ENCODE peak calls at places on chromosomes 6 and 20, in four cellular contexts. One of them, this sample, is unnamed.

GRCh38 chr6:159090530-159091306 is 45.9 kb upstream of the TAGAP start:
- DNase-seq in CD8-positive, alpha-beta T cell: no peak
- DNase-seq in left colon: no peak
- DNase-seq in spleen: no peak
- DNase-seq in this sample: no peak

GRCh38 chr6:73703514-73703913 is 7.5 kb downstream of the CD109 start:
- DNase-seq in CD8-positive, alpha-beta T cell: no peak
- DNase-seq in left colon: no peak
- DNase-seq in spleen: no peak
- DNase-seq in this sample: no peak

GRCh38 chr6:155341130-155341828 is 27.0 kb upstream of the TFB1M start:
- DNase-seq in CD8-positive, alpha-beta T cell: no peak
- DNase-seq in left colon: no peak
- DNase-seq in spleen: no peak
- DNase-seq in this sample: no peak

GRCh38 chr20:6061544-6061943 is 7.7 kb upstream of the LRRN4 start:
- DNase-seq in CD8-positive, alpha-beta T cell: no peak
- DNase-seq in left colon: no peak
- DNase-seq in spleen: no peak
- DNase-seq in this sample: no peak

GRCh38 chr6:166561766-166562165 is 24.7 kb downstream of the RAMACL start:
- DNase-seq in CD8-positive, alpha-beta T cell: no peak
- DNase-seq in left colon: no peak
- DNase-seq in spleen: no peak
- DNase-seq in this sample: no peak

GRCh38 chr6:61940919-61941318 is 345.1 kb downstream of the KHDRBS2 start:
- DNase-seq in CD8-positive, alpha-beta T cell: no peak
- DNase-seq in left colon: no peak
- DNase-seq in spleen: no peak
- DNase-seq in this sample: no peak

GRCh38 chr20:4225778-4226177 is 210.4 kb upstream of the RNF24 start:
- DNase-seq in CD8-positive, alpha-beta T cell: no peak
- DNase-seq in left colon: no peak
- DNase-seq in spleen: no peak
- DNase-seq in this sample: no peak

GRCh38 chr6:11650297-11650696 is 112.7 kb downstream of the TMEM170B start:
- DNase-seq in CD8-positive, alpha-beta T cell: no peak
- DNase-seq in left colon: no peak
- DNase-seq in spleen: no peak
- DNase-seq in this sample: no peak

GRCh38 chr6:41581381-41581991 is 35.3 kb downstream of the FOXP4 start:
- DNase-seq in CD8-positive, alpha-beta T cell: no peak
- DNase-seq in left colon: no peak
- DNase-seq in spleen: no peak
- DNase-seq in this sample: no peak

GRCh38 chr20:23926941-23927872 is 47.7 kb upstream of the CST5 start:
- DNase-seq in CD8-positive, alpha-beta T cell: no peak
- DNase-seq in left colon: no peak
- DNase-seq in spleen: no peak
- DNase-seq in this sample: no peak

GRCh38 chr20:21156266-21156665 is 30.4 kb downstream of the KIZ start:
- DNase-seq in CD8-positive, alpha-beta T cell: no peak
- DNase-seq in left colon: no peak
- DNase-seq in spleen: no peak
- DNase-seq in this sample: no peak

GRCh38 chr20:24379116-24379927 is 90.1 kb upstream of the SYNDIG1 start:
- DNase-seq in CD8-positive, alpha-beta T cell: no peak
- DNase-seq in left colon: no peak
- DNase-seq in spleen: no peak
- DNase-seq in this sample: no peak

GRCh38 chr6:56699066-56699654 is 56.5 kb upstream of the DST start:
- DNase-seq in CD8-positive, alpha-beta T cell: no peak
- DNase-seq in left colon: no peak
- DNase-seq in spleen: no peak
- DNase-seq in this sample: no peak

GRCh38 chr20:38158701-38159325 is 6.3 kb downstream of the TGM2 start:
- DNase-seq in CD8-positive, alpha-beta T cell: no peak
- DNase-seq in left colon: no peak
- DNase-seq in spleen: peak
- DNase-seq in this sample: no peak

GRCh38 chr6:33894438-33894837 is 90.6 kb upstream of the MLN start:
- DNase-seq in CD8-positive, alpha-beta T cell: no peak
- DNase-seq in left colon: no peak
- DNase-seq in spleen: no peak
- DNase-seq in this sample: no peak

GRCh38 chr20:6533828-6534388 is 233.6 kb upstream of the BMP2 start:
- DNase-seq in CD8-positive, alpha-beta T cell: no peak
- DNase-seq in left colon: no peak
- DNase-seq in spleen: no peak
- DNase-seq in this sample: no peak

GRCh38 chr6:115120394-115120793 is 777.6 kb upstream of the HS3ST5 start:
- DNase-seq in CD8-positive, alpha-beta T cell: no peak
- DNase-seq in left colon: no peak
- DNase-seq in spleen: no peak
- DNase-seq in this sample: no peak

GRCh38 chr6:35511980-35512379 is 716 bp downstream of the TULP1 start:
- DNase-seq in CD8-positive, alpha-beta T cell: no peak
- DNase-seq in left colon: no peak
- DNase-seq in spleen: no peak
- DNase-seq in this sample: no peak

GRCh38 chr20:37315293-37316110 is 26.0 kb downstream of the MANBAL start:
- DNase-seq in CD8-positive, alpha-beta T cell: no peak
- DNase-seq in left colon: peak
- DNase-seq in spleen: no peak
- DNase-seq in this sample: no peak

GRCh38 chr6:167678102-167679101 is 148.3 kb upstream of the AFDN start:
- DNase-seq in CD8-positive, alpha-beta T cell: no peak
- DNase-seq in left colon: peak
- DNase-seq in spleen: no peak
- DNase-seq in this sample: peak

GRCh38 chr6:163263998-163264661 is 150.4 kb upstream of the QKI start:
- DNase-seq in CD8-positive, alpha-beta T cell: no peak
- DNase-seq in left colon: no peak
- DNase-seq in spleen: no peak
- DNase-seq in this sample: peak

GRCh38 chr6:168785720-168786511 is 344.9 kb downstream of the SMOC2 start:
- DNase-seq in CD8-positive, alpha-beta T cell: no peak
- DNase-seq in left colon: no peak
- DNase-seq in spleen: no peak
- DNase-seq in this sample: no peak

GRCh38 chr20:24955045-24955444 is 6.0 kb downstream of the CST7 start:
- DNase-seq in CD8-positive, alpha-beta T cell: no peak
- DNase-seq in left colon: no peak
- DNase-seq in spleen: peak
- DNase-seq in this sample: no peak

GRCh38 chr20:57162253-57162652 is 104.2 kb downstream of the BMP7 start:
- DNase-seq in CD8-positive, alpha-beta T cell: no peak
- DNase-seq in left colon: no peak
- DNase-seq in spleen: peak
- DNase-seq in this sample: no peak

GRCh38 chr20:50815162-50815989 is 20.5 kb downstream of the BCAS4 start:
- DNase-seq in CD8-positive, alpha-beta T cell: no peak
- DNase-seq in left colon: no peak
- DNase-seq in spleen: no peak
- DNase-seq in this sample: no peak

GRCh38 chr6:135750081-135750480 is 101.4 kb upstream of the PDE7B start:
- DNase-seq in CD8-positive, alpha-beta T cell: no peak
- DNase-seq in left colon: no peak
- DNase-seq in spleen: no peak
- DNase-seq in this sample: no peak

GRCh38 chr6:40950986-40951730 is 87.9 kb downstream of the UNC5CL start:
- DNase-seq in CD8-positive, alpha-beta T cell: no peak
- DNase-seq in left colon: no peak
- DNase-seq in spleen: no peak
- DNase-seq in this sample: no peak

GRCh38 chr6:135673671-135674309 is 176.2 kb upstream of the AHI1 start:
- DNase-seq in CD8-positive, alpha-beta T cell: no peak
- DNase-seq in left colon: no peak
- DNase-seq in spleen: no peak
- DNase-seq in this sample: no peak